ENCODE peak calls at places on chromosomes 4 and X, in five cellular contexts. W is PC-3; Z is central memory CD4-positive, alpha-beta T cell; T is activated effector memory CD4-positive, alpha-beta T cell treated with Interleukin-2 at 50 U/mL for 16 hours; U is nephron progenitor cell. V is an unnamed sample.

GRCh38 chr4:159047478-159048165 is 55.3 kb upstream of the RAPGEF2 start:
- DNase-seq in Z (no peak), W (no peak), U (no peak), T (no peak), V (peak; percentile 23)

GRCh38 chr4:97144199-97144598 is 999.1 kb downstream of the STPG2 start:
- DNase-seq in W (no peak), Z (no peak), U (no peak), T (no peak), V (no peak)

GRCh38 chr4:101649790-101650450 is 140.6 kb upstream of the BANK1 start:
- DNase-seq in Z (no peak), T (no peak), U (no peak), W (no peak), V (no peak)

GRCh38 chr4:177155454-177155853 is 154.2 kb upstream of the NEIL3 start:
- DNase-seq in W (no peak), T (no peak), U (no peak), Z (no peak), V (no peak)

GRCh38 chr4:153616005-153616555 is 68.0 kb upstream of the TLR2 start:
- DNase-seq in U (no peak), T (no peak), Z (peak; percentile 6), W (no peak), V (no peak)

GRCh38 chr4:150510176-150510875 is 71.6 kb upstream of the MAB21L2 start:
- DNase-seq in Z (no peak), T (no peak), U (no peak), W (peak; percentile 65), V (no peak)

GRCh38 chrX:135295238-135295943 is 13.9 kb upstream of the ETDC start:
- DNase-seq in Z (peak; percentile 51), W (no peak), U (peak; percentile 63), T (peak; percentile 49), V (no peak)

GRCh38 chrX:727738-728621 is 97.4 kb downstream of the SHOX start:
- DNase-seq in U (peak; percentile 53), Z (no peak), W (peak; percentile 36), T (no peak), V (no peak)